ENCODE peak calls at places on chromosomes 6 and 20, in seven cellular contexts. O, N, D, P, S, F and G are unnamed samples.
A peak's percentile ranks its signal among the peaks of the same experiment; 100 is the strongest.

GRCh38 chr6:15063253-15063853 is 182.5 kb upstream of the JARID2 start:
- DNase-seq in O (peak; percentile 20), N (peak; percentile 71), D (peak; percentile 77), P (peak; percentile 43), S (peak; percentile 43), F (peak; percentile 59), G (no peak)

GRCh38 chr6:34235605-34236422 is 859 bp upstream of the HMGA1 start:
- DNase-seq in O (peak; percentile 91), N (no peak), D (peak; percentile 92), P (peak; percentile 82), S (peak; percentile 91), F (peak; percentile 89), G (peak; percentile 72)

GRCh38 chr20:44695295-44696230 is 19.6 kb upstream of the CCN5 start:
- DNase-seq in O (peak; percentile 47), N (no peak), D (no peak), P (peak; percentile 16), S (peak; percentile 74), F (peak; percentile 84), G (peak; percentile 64)

GRCh38 chr6:144285798-144286502 is 815 bp downstream of the UTRN start:
- DNase-seq in O (peak; percentile 62), N (peak; percentile 39), D (peak; percentile 18), P (no peak), S (peak; percentile 74), F (peak; percentile 78), G (peak; percentile 81)

GRCh38 chr6:115898246-115898645 is 162.4 kb downstream of the FRK start:
- DNase-seq in O (no peak), N (no peak), D (no peak), P (no peak), S (peak; percentile 64), F (no peak), G (peak; percentile 14)

GRCh38 chr6:144327081-144327480 is 41.9 kb downstream of the UTRN start:
- DNase-seq in O (no peak), N (no peak), D (no peak), P (no peak), S (no peak), F (no peak), G (no peak)

GRCh38 chr6:7431241-7431593 is 41.6 kb downstream of the RIOK1 start:
- DNase-seq in O (no peak), N (no peak), D (no peak), P (no peak), S (no peak), F (no peak), G (no peak)

GRCh38 chr6:9532621-9533557 is 882.0 kb downstream of the TFAP2A start:
- DNase-seq in O (peak; percentile 78), N (peak; percentile 81), D (peak; percentile 91), P (no peak), S (peak; percentile 64), F (no peak), G (no peak)

GRCh38 chr6:89494131-89494793 is 61.3 kb downstream of the ANKRD6 start:
- DNase-seq in O (no peak), N (no peak), D (peak; percentile 33), P (peak; percentile 85), S (no peak), F (no peak), G (no peak)

GRCh38 chr6:27866370-27867050 is 45.7 kb downstream of the OR2B2 start:
- DNase-seq in O (peak; percentile 72), N (peak; percentile 57), D (no peak), P (peak; percentile 87), S (peak; percentile 74), F (peak; percentile 86), G (peak; percentile 86)

GRCh38 chr20:34999021-34999451 is 43.4 kb downstream of the MYH7B start:
- DNase-seq in O (no peak), N (no peak), D (no peak), P (no peak), S (no peak), F (no peak), G (no peak)

GRCh38 chr20:54267510-54268003 is 59.7 kb downstream of the PFDN4 start:
- DNase-seq in O (peak; percentile 65), N (peak; percentile 61), D (peak; percentile 93), P (no peak), S (peak; percentile 30), F (no peak), G (peak; percentile 60)

GRCh38 chr6:39898625-39899024 is 35.6 kb downstream of the MOCS1 start:
- DNase-seq in O (no peak), N (no peak), D (no peak), P (no peak), S (no peak), F (no peak), G (no peak)

GRCh38 chr6:156250593-156250992 is 526.6 kb upstream of the ARID1B start:
- DNase-seq in O (no peak), N (no peak), D (no peak), P (no peak), S (peak; percentile 4), F (no peak), G (no peak)

GRCh38 chr6:151294561-151295101 is 54.9 kb downstream of the AKAP12 start:
- DNase-seq in O (peak; percentile 66), N (no peak), D (peak; percentile 52), P (no peak), S (no peak), F (peak; percentile 50), G (peak; percentile 46)

GRCh38 chr6:85580878-85581267 is 12.8 kb downstream of the SNX14 start:
- DNase-seq in O (peak; percentile 80), N (peak; percentile 25), D (no peak), P (no peak), S (peak; percentile 61), F (peak; percentile 41), G (no peak)

GRCh38 chr6:168301648-168302398 is 17.8 kb downstream of the DACT2 start:
- DNase-seq in O (no peak), N (no peak), D (no peak), P (no peak), S (no peak), F (no peak), G (no peak)

GRCh38 chr6:52016918-52017748 is 70.3 kb downstream of the PKHD1 start:
- DNase-seq in O (no peak), N (no peak), D (peak; percentile 3), P (no peak), S (no peak), F (no peak), G (no peak)

DNA sequence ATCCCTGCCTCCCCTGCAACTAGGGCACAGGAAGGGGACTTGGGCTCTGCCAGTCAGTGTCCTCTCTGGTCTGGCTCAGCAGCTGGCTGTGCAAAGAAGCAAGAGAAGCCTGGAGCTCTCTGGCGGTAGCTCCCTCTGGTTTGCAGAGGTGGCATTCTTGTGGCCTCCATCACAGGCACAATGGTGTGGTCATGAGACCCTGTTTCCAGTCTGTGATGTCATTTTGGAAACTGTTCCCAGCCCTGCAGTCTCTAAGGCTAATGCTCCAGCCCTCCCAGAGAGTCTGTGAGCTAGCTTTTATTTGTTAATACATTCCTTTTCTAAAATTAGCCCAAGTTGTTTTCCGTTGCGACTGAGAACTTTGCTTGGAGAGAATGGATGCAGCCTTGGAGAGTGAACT is 69.5 kb upstream of the FOXQ1 start:
- DNase-seq in O (no peak), N (no peak), D (no peak), P (no peak), S (peak; percentile 35), F (peak; percentile 77), G (peak; percentile 17)
- H3K36me3 ChIP-seq in O (no peaks in the 10 kb centered on the region), N (no peaks in the 10 kb centered on the region), D (no peaks in the 10 kb centered on the region), P (no peaks in the 10 kb centered on the region), S (no peaks in the 10 kb centered on the region), F (no peaks in the 10 kb centered on the region), G (no peaks in the 10 kb centered on the region)

DNA sequence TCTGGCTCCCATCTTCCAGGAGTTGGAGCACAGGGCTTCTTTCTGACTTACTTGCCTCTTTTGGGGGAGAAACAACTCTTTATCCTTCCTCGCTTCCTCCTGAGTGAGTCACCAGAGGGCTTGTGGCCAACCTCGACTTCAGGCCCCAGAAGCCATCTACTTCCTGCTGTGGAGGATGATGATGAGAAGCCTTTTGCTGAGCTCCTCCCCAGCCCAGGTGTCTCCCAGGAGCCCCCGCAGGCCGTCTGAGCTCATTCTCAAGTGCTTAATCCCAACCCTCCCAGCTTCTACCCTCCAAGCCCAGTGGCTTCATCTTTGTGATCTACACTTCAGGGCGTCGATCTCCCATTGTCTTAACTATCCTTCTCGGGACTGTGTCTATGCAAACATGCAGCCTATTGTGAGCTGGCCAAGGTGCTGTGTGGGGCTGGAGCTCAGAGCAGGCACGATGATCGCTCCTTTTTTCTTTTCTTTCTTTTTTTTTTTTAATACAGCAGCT is 27.9 kb downstream of the SDCBP2 start:
- DNase-seq in O (peak; percentile 71), N (peak; percentile 58), D (no peak), P (no peak), S (peak; percentile 68), F (peak; percentile 30), G (peak; percentile 29)
- H3K9ac ChIP-seq in O (no peak overlapping the region), N (no peak overlapping the region), D (no peak overlapping the region), P (no peak overlapping the region), S (no peak overlapping the region), F (peak overlapping the region; percentile 38), G (no peak overlapping the region)

GRCh38 chr20:49916146-49917002 is 1.0 kb upstream of the SPATA2 start:
- DNase-seq in O (peak; percentile 32), N (peak; percentile 83), D (peak; percentile 87), P (no peak), S (peak; percentile 65), F (peak; percentile 56), G (no peak)

GRCh38 chr20:49915118-49915379 is 280 bp downstream of the SPATA2 start:
- DNase-seq in O (no peak), N (no peak), D (no peak), P (no peak), S (no peak), F (no peak), G (no peak)

GRCh38 chr20:49915380-49916145 is at the start of gene SPATA2:
- DNase-seq in O (peak; percentile 93), N (peak; percentile 91), D (peak; percentile 96), P (peak; percentile 96), S (peak; percentile 98), F (peak; percentile 98), G (peak; percentile 99)

GRCh38 chr20:49919009-49919408 is 3.7 kb upstream of the SPATA2 start:
- DNase-seq in O (no peak), N (no peak), D (no peak), P (no peak), S (no peak), F (no peak), G (no peak)

GRCh38 chr20:49918446-49918845 is 3.1 kb upstream of the SPATA2 start:
- DNase-seq in O (no peak), N (no peak), D (no peak), P (no peak), S (no peak), F (no peak), G (no peak)
- H3K36me3 ChIP-seq in O (no peaks in the 10 kb centered on the region), N (no peaks in the 10 kb centered on the region), D (no peaks in the 10 kb centered on the region), P (no peaks in the 10 kb centered on the region), S (no peaks in the 10 kb centered on the region), F (no peaks in the 10 kb centered on the region), G (no peaks in the 10 kb centered on the region)

GRCh38 chr6:12725263-12725662 is 8.7 kb downstream of the PHACTR1 start:
- DNase-seq in O (no peak), N (no peak), D (no peak), P (no peak), S (no peak), F (no peak), G (no peak)

GRCh38 chr6:12733876-12734275 is 17.3 kb downstream of the PHACTR1 start:
- DNase-seq in O (no peak), N (no peak), D (no peak), P (no peak), S (no peak), F (no peak), G (no peak)

DNA sequence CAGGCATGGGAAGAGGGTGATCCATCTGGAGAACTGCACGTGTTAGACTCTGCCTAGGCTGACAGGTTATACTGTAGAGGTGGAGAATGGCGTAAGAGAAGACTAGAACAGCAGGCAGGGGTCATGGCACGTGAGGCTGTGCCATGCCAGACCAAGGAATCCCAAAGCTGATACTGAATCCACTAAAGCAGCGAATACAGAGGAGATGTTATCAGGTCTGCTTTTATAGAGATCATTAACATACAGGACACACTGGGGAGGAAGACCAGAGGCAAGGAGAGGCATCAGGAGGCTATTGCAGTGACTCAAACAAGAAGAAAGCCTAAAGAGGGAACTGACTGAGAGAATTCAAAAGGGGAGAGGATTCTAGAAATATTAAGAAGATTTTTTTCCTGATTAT is 12.9 kb downstream of the PHACTR1 start:
- DNase-seq in O (no peak), N (no peak), D (no peak), P (no peak), S (no peak), F (no peak), G (no peak)
- H3K9ac ChIP-seq in O (no peak overlapping the region), N (no peak overlapping the region), D (no peak overlapping the region), P (no peak overlapping the region), S (no peak overlapping the region), F (no peak overlapping the region), G (no peak overlapping the region)